ENCODE peak calls at places on chromosomes 7 and 10, in four cellular contexts. U is HepG2, S is K562, W is A549. X is an unnamed sample.

GRCh38 chr10:4066581-4067403 is 281.8 kb upstream of the KLF6 start:
- DNase-seq in W (no peak), U (no peak), S (no peak), X (no peak)

GRCh38 chr7:72298912-72299311 is 113.2 kb downstream of the CALN1 start:
- DNase-seq in U (no peak), W (no peak), S (no peak), X (no peak)

GRCh38 chr7:35261041-35261440 is 7.1 kb upstream of the TBX20 start:
- DNase-seq in W (no peak), S (no peak), U (no peak), X (peak)

GRCh38 chr10:50431791-50432190 is 180.5 kb upstream of the ASAH2 start:
- DNase-seq in U (no peak), S (no peak), W (no peak), X (no peak)

GRCh38 chr7:78220754-78221153 is 422.2 kb downstream of the PHTF2 start:
- DNase-seq in S (no peak), W (no peak), U (no peak), X (no peak)

GRCh38 chr7:152710134-152710404 is 34.1 kb upstream of the XRCC2 start:
- DNase-seq in S (no peak), U (no peak), W (no peak), X (no peak)

GRCh38 chr7:155951554-155952158 is 139.4 kb upstream of the SHH start:
- DNase-seq in S (no peak), W (peak), U (peak), X (no peak)

GRCh38 chr10:34916368-34916767 is 101.3 kb upstream of the PARD3 start:
- DNase-seq in S (no peak), U (no peak), W (no peak), X (no peak)

GRCh38 chr10:125011926-125012705 is 70.2 kb downstream of the ZRANB1 start:
- DNase-seq in S (no peak), W (no peak), U (no peak), X (no peak)

GRCh38 chr10:75097666-75098285 is 13.7 kb upstream of the SAMD8 start:
- DNase-seq in S (no peak), U (peak), W (peak), X (no peak)

GRCh38 chr7:158646766-158647474 is 57.7 kb downstream of the NCAPG2 start:
- DNase-seq in S (peak), U (peak), W (peak), X (peak)

GRCh38 chr7:125061776-125062397 is 132.3 kb upstream of the POT1 start:
- DNase-seq in S (no peak), W (peak), U (no peak), X (no peak)

GRCh38 chr7:135789956-135790355 is 41.3 kb upstream of the FAM180A start:
- DNase-seq in S (no peak), U (no peak), W (no peak), X (no peak)

GRCh38 chr10:109875828-109876821 is 47.2 kb downstream of the XPNPEP1 start:
- DNase-seq in U (no peak), S (no peak), W (no peak), X (no peak)

GRCh38 chr10:5442056-5442989 is 30.0 kb downstream of the NET1 start:
- DNase-seq in W (peak), S (peak), U (peak), X (no peak)

GRCh38 chr7:53500076-53500475 is 464.6 kb downstream of the POM121L12 start:
- DNase-seq in U (no peak), S (no peak), W (no peak), X (no peak)

GRCh38 chr10:43076311-43076875 is 476 bp upstream of the RET start:
- DNase-seq in U (no peak), S (peak), W (peak), X (peak)

GRCh38 chr10:93566435-93567276 is at the start of gene FFAR4:
- DNase-seq in W (peak), S (no peak), U (no peak), X (peak)

GRCh38 chr10:113071446-113071845 is 121.4 kb downstream of the TCF7L2 start:
- DNase-seq in W (no peak), S (no peak), U (no peak), X (no peak)

GRCh38 chr7:28435732-28436378 is 23.5 kb downstream of the CREB5 start:
- DNase-seq in W (no peak), U (no peak), S (no peak), X (no peak)

GRCh38 chr7:17495655-17496396 is 197.4 kb downstream of the AHR start:
- DNase-seq in S (no peak), W (no peak), U (no peak), X (no peak)

GRCh38 chr10:83469719-83470336 is 669.5 kb upstream of the GHITM start:
- DNase-seq in S (no peak), U (no peak), W (no peak), X (no peak)

GRCh38 chr10:71719464-71720303 is at the start of gene C10orf105:
- DNase-seq in S (no peak), U (no peak), W (no peak), X (peak)

GRCh38 chr7:106858618-106859532 is 6.2 kb upstream of the PIK3CG start:
- DNase-seq in U (no peak), S (peak), W (peak), X (no peak)
- TF ChIP-seq HMGXB4 in U (no peak), S (no peak), W (no peak), X (no peak)

GRCh38 chr7:130650616-130651015 is 17.9 kb downstream of the COPG2 start:
- DNase-seq in W (no peak), S (no peak), U (no peak), X (no peak)
- TF ChIP-seq HMGXB4 in W (no peak), S (no peak), U (no peak), X (no peak)

GRCh38 chr10:119374236-119374635 is 166.9 kb downstream of the GRK5 start:
- DNase-seq in W (no peak), U (no peak), S (no peak), X (no peak)
- TF ChIP-seq HMGXB4 in W (no peak), U (no peak), S (no peak), X (no peak)

GRCh38 chr10:104941662-104942061 is 300.6 kb downstream of the SORCS3 start:
- DNase-seq in S (no peak), W (no peak), U (no peak), X (no peak)

GRCh38 chr10:104931723-104932122 is 290.6 kb downstream of the SORCS3 start:
- DNase-seq in W (no peak), S (no peak), U (no peak), X (no peak)

GRCh38 chr10:104938031-104938430 is 296.9 kb downstream of the SORCS3 start:
- DNase-seq in W (no peak), U (no peak), S (no peak), X (no peak)

GRCh38 chr10:104935656-104936055 is 294.6 kb downstream of the SORCS3 start:
- DNase-seq in U (no peak), W (no peak), S (no peak), X (no peak)

DNA sequence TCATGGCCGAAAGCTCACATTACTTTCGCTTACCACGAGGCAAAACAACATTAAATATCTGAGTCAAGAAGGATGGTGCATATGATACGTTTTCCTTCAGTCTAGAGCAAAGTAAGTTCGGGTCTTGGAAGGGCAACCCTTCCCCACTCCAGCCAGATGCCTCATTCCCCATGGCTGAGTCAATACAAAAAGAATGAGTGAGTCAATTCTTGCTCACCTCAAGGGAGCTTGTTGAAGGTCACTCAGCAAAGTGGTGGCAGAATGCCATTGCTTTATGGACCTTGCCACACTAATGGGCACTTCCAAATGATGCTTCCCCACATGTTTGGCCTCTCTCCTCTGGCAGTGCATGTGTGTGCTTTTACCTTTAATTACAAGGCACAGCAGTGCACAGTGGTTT is 296.4 kb downstream of the SORCS3 start:
- DNase-seq in W (peak), S (no peak), U (peak), X (no peak)
- TF ChIP-seq HMGXB4 in W (no peak), S (no peak), U (no peak), X (no peak)

GRCh38 chr7:12458520-12459131 is 55.0 kb upstream of the VWDE start:
- DNase-seq in W (peak), U (peak), S (peak), X (no peak)
- TF ChIP-seq HMGXB4 in W (no peak), U (no peak), S (no peak), X (no peak)

GRCh38 chr7:30093351-30094019 is 41.3 kb upstream of the MTURN start:
- DNase-seq in U (no peak), W (no peak), S (no peak), X (no peak)
- TF ChIP-seq HMGXB4 in U (no peak), W (no peak), S (no peak), X (no peak)

DNA sequence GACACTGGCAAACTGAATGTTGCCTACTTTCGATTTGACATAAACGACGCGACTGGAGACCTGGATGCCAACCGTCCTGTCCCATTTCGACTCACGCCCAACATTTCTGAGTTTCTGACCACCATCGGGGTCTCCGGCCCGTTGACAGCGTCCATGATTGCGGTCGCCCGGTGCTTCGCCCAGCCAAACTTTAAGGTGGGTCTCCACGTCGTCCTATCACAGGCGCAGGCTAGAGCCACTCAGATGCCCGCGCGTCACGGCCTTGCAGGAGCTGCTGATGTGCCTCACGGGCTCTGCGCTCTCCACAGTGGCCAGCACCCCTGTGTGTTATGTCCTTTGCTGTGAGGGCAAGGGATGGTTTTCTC is 132.6 kb downstream of the SMURF1 start:
- DNase-seq in S (no peak), U (no peak), W (no peak), X (no peak)
- TF ChIP-seq HMGXB4 in S (no peak), U (no peak), W (no peak), X (no peak)

DNA sequence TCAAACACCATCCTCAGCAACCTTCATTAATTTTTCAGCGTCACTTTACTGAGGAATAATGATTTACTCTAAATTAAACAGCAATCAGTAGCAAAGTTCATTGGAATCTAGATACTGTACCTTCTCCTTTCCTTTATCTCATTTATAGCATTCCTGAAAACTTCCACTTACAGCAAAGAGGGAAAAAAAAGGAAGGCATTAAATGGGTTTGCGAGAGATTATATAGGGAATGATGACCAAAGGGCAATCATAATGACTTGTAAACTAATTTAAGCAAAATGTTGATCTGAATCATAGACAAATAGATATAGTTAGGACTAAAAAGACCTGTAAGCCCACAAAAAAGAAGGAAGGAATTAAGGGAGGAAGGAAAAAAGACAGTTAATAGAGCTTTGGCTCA is 42.0 kb downstream of the IPMK start:
- DNase-seq in U (no peak), S (no peak), W (no peak), X (no peak)
- TF ChIP-seq HMGXB4 in U (no peak), S (no peak), W (no peak), X (no peak)

GRCh38 chr7:95863623-95864022 is 91.3 kb downstream of the DYNC1I1 start:
- DNase-seq in U (no peak), S (no peak), W (no peak), X (no peak)
- TF ChIP-seq HMGXB4 in U (no peak), S (no peak), W (no peak), X (no peak)

DNA sequence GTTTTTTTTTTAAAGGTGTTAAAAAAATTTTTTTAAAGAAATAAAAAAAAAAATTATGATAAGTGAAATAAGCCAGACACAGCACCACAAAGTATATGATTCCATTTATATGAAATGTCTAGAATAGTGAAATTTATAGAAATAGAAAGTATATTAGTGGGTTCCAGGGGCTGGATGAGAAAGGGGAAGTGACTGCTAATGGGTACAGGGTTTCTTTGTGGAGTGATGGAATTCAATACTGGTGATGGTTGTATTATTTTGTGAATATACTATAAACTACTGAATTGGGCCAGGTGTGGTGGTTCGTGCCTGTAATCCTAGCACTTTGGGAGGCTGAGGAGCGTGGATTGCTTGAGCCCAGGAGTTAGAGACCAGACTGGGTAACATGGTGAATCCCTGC is 82.2 kb downstream of the KBTBD2 start:
- DNase-seq in W (no peak), S (no peak), U (no peak), X (no peak)
- TF ChIP-seq HMGXB4 in W (no peak), S (no peak), U (no peak), X (no peak)